ENCODE peak calls at places on chromosomes 16 and 17, in ten cellular contexts. X is GM20000; S is activated naive CD4-positive, alpha-beta T cell treated with Interleukin-2 at 50 U/mL for 16 hours; Y is fibroblast of mammary gland; G is esophagus squamous epithelium; K is GM04503; V is EL; F is A549; P is IMR-90; O is fibroblast of villous mesenchyme. R is an unnamed sample.

GRCh38 chr17:80871341-80871740 is 120.3 kb upstream of the CHMP6 start:
- DNase-seq in O (peak; percentile 8), V (no peak), P (no peak), X (no peak), K (no peak), Y (no peak), F (no peak), S (no peak), G (no peak), R (no peak)

GRCh38 chr17:63930951-63931575 is 1.1 kb downstream of the CD79B start:
- DNase-seq in P (no peak), O (no peak), Y (no peak), X (peak; percentile 76), S (peak; percentile 60), F (no peak), V (peak; percentile 32), K (no peak), G (no peak), R (no peak)

GRCh38 chr17:49469831-49470568 is 25.1 kb upstream of the NGFR start:
- DNase-seq in O (no peak), S (no peak), G (no peak), V (no peak), Y (peak; percentile 7), F (no peak), X (no peak), K (no peak), P (no peak), R (no peak)

GRCh38 chr17:80869476-80869875 is 122.2 kb upstream of the CHMP6 start:
- DNase-seq in O (no peak), Y (no peak), X (no peak), G (no peak), V (no peak), S (no peak), K (no peak), F (no peak), P (no peak), R (no peak)

GRCh38 chr16:89056592-89056991 is 37.1 kb upstream of the ACSF3 start:
- DNase-seq in X (no peak), G (no peak), P (no peak), V (no peak), F (no peak), Y (no peak), S (no peak), O (no peak), K (no peak), R (no peak)

GRCh38 chr17:78291944-78292910 is 60.8 kb downstream of the TMEM235 start:
- DNase-seq in F (no peak), K (no peak), O (no peak), X (no peak), V (no peak), S (no peak), P (no peak), G (no peak), Y (no peak), R (no peak)

GRCh38 chr17:45936610-45937009 is 42.3 kb downstream of the MAPT start:
- DNase-seq in Y (no peak), S (no peak), G (no peak), X (no peak), P (no peak), K (no peak), V (no peak), F (no peak), O (no peak), R (no peak)

GRCh38 chr16:72241930-72242329 is 70.0 kb upstream of the PMFBP1 start:
- DNase-seq in S (no peak), V (peak; percentile 64), O (peak; percentile 62), P (peak; percentile 55), Y (peak; percentile 72), X (peak; percentile 6), K (no peak), F (peak; percentile 35), G (no peak), R (peak; percentile 77)

GRCh38 chr17:81310963-81311550 is 15.9 kb upstream of the SLC38A10 start:
- DNase-seq in S (no peak), O (no peak), V (no peak), F (no peak), P (no peak), G (no peak), Y (no peak), K (no peak), X (no peak), R (no peak)

GRCh38 chr16:4082474-4083044 is 33.7 kb downstream of the ADCY9 start:
- DNase-seq in Y (no peak), K (no peak), O (no peak), F (no peak), P (no peak), V (no peak), S (no peak), X (no peak), G (no peak), R (no peak)

GRCh38 chr16:12268602-12269001 is 292.1 kb downstream of the SNX29 start:
- DNase-seq in P (no peak), G (no peak), S (no peak), F (no peak), K (no peak), Y (peak; percentile 6), X (no peak), V (no peak), O (no peak), R (peak; percentile 14)

GRCh38 chr17:47629826-47630225 is 19.9 kb upstream of the KPNB1 start:
- DNase-seq in O (no peak), X (no peak), V (no peak), P (no peak), F (no peak), Y (no peak), K (no peak), S (no peak), G (no peak), R (no peak)

GRCh38 chr16:3274490-3274889 is 8.8 kb upstream of the ZNF263 start:
- DNase-seq in O (peak; percentile 37), F (no peak), K (no peak), V (no peak), S (no peak), P (peak; percentile 30), X (no peak), Y (no peak), G (no peak), R (no peak)

GRCh38 chr17:79919862-79920720 is 80.9 kb upstream of the CBX4 start:
- DNase-seq in Y (no peak), P (no peak), S (no peak), F (no peak), V (no peak), G (no peak), O (no peak), X (no peak), K (no peak), R (no peak)

GRCh38 chr16:85248269-85248668 is 136.0 kb upstream of the CIBAR2 start:
- DNase-seq in O (no peak), S (no peak), G (no peak), F (no peak), X (no peak), V (no peak), Y (no peak), P (no peak), K (no peak), R (no peak)

GRCh38 chr16:59878479-59878878 is 1144.4 kb upstream of the GOT2 start:
- DNase-seq in X (no peak), F (peak; percentile 70), S (no peak), Y (peak; percentile 75), V (peak; percentile 86), G (no peak), O (peak; percentile 1), P (peak; percentile 4), K (no peak), R (peak; percentile 35)

GRCh38 chr17:71975998-71976649 is 144.7 kb upstream of the SOX9 start:
- DNase-seq in G (no peak), F (peak; percentile 86), S (no peak), V (peak; percentile 98), P (peak; percentile 97), Y (peak; percentile 93), X (no peak), O (peak; percentile 84), K (peak; percentile 91), R (peak; percentile 96)

GRCh38 chr17:78898947-78899346 is 4.1 kb downstream of the CEP295NL start:
- DNase-seq in K (no peak), P (no peak), X (no peak), O (no peak), F (no peak), G (no peak), S (no peak), V (no peak), Y (no peak), R (no peak)

GRCh38 chr17:67058036-67058435 is 13.7 kb downstream of the CACNG1 start:
- DNase-seq in S (no peak), G (no peak), O (no peak), X (no peak), K (no peak), V (no peak), P (no peak), Y (no peak), F (no peak), R (no peak)

GRCh38 chr17:51000835-51001638 is 119.6 kb downstream of the SPAG9 start:
- DNase-seq in K (peak; percentile 34), P (peak; percentile 78), O (peak; percentile 78), V (peak; percentile 62), Y (peak; percentile 78), G (no peak), X (peak; percentile 51), F (peak; percentile 62), S (no peak), R (peak; percentile 88)

GRCh38 chr17:6286239-6286638 is 148.7 kb downstream of the AIPL1 start:
- DNase-seq in F (no peak), X (no peak), V (no peak), G (no peak), K (no peak), O (no peak), S (no peak), P (no peak), Y (no peak), R (no peak)

GRCh38 chr16:26649646-26650045 is 417.1 kb upstream of the C16orf82 start:
- DNase-seq in O (no peak), V (no peak), X (no peak), K (no peak), F (no peak), P (no peak), S (no peak), G (no peak), Y (no peak), R (no peak)

GRCh38 chr17:74763565-74764387 is 12.4 kb downstream of the NAT9 start:
- DNase-seq in K (no peak), X (no peak), P (no peak), F (no peak), Y (no peak), O (no peak), S (no peak), G (no peak), V (no peak), R (no peak)